ENCODE peak calls at places on chromosomes 13 and 19, in eight cellular contexts. X is heart right ventricle; M is DND-41; C is CD8-positive, alpha-beta T cell; O is SJSA1; F is IMR-90; L is pancreas; S is CD4-positive, CD25-positive, alpha-beta regulatory T cell. T is an unnamed sample.

GRCh38 chr19:39928357-39928725 is 6.1 kb downstream of the FCGBP start:
- DNase-seq in X (no peak), M (no peak), C (no peak), O (no peak), F (no peak), L (no peak), S (no peak), T (no peak)

GRCh38 chr13:100633461-100633860 is 41.1 kb downstream of the TMTC4 start:
- DNase-seq in X (no peak), M (no peak), C (no peak), O (peak; percentile 84), F (peak; percentile 96), L (no peak), S (no peak), T (no peak)

GRCh38 chr13:110102053-110102452 is 204.9 kb downstream of the COL4A1 start:
- DNase-seq in X (no peak), M (no peak), C (no peak), O (no peak), F (no peak), L (no peak), S (no peak), T (no peak)

GRCh38 chr13:102699419-102699961 is 4.6 kb upstream of the METTL21C start:
- DNase-seq in X (no peak), M (no peak), C (no peak), O (no peak), F (no peak), L (no peak), S (no peak), T (no peak)

GRCh38 chr13:32309812-32310706 is 5.1 kb downstream of the ZAR1L start:
- DNase-seq in X (peak; percentile 13), M (peak; percentile 10), C (peak; percentile 17), O (no peak), F (peak; percentile 72), L (peak; percentile 29), S (peak; percentile 69), T (no peak)

GRCh38 chr13:46097015-46097414 is 7.8 kb downstream of the CPB2 start:
- DNase-seq in X (no peak), M (no peak), C (no peak), O (no peak), F (no peak), L (peak; percentile 58), S (no peak), T (no peak)

GRCh38 chr19:47619763-47620162 is 10.8 kb downstream of the BICRA start:
- DNase-seq in X (no peak), M (no peak), C (no peak), O (no peak), F (peak; percentile 73), L (no peak), S (no peak), T (no peak)

GRCh38 chr13:98846521-98846920 is 94.0 kb upstream of the SLC15A1 start:
- DNase-seq in X (no peak), M (no peak), C (no peak), O (peak; percentile 72), F (no peak), L (no peak), S (no peak), T (no peak)

GRCh38 chr19:46218160-46218559 is 11.4 kb upstream of the IGFL1 start:
- DNase-seq in X (no peak), M (peak; percentile 75), C (peak; percentile 10), O (no peak), F (peak; percentile 6), L (no peak), S (peak; percentile 28), T (no peak)

GRCh38 chr19:19538077-19538764 is at the start of gene CILP2:
- DNase-seq in X (no peak), M (no peak), C (peak; percentile 48), O (no peak), F (no peak), L (peak; percentile 43), S (no peak), T (no peak)

GRCh38 chr13:42970824-42971669 is 21.0 kb downstream of the EPSTI1 start:
- DNase-seq in X (no peak), M (peak; percentile 53), C (peak; percentile 38), O (no peak), F (peak; percentile 43), L (no peak), S (peak; percentile 76), T (no peak)

GRCh38 chr13:112729408-112729807 is 39.6 kb downstream of the ATP11A start:
- DNase-seq in X (peak; percentile 74), M (no peak), C (no peak), O (no peak), F (no peak), L (no peak), S (no peak), T (no peak)

GRCh38 chr19:51599084-51599483 is 28.0 kb downstream of the ZNF175 start:
- DNase-seq in X (no peak), M (no peak), C (no peak), O (no peak), F (no peak), L (no peak), S (no peak), T (no peak)
- H3K4me1 ChIP-seq in X (peaks cover 6% of the 10 kb centered on the region), M (peaks cover 5% of the 10 kb centered on the region), C (peaks cover 9% of the 10 kb centered on the region), O (peaks cover 4% of the 10 kb centered on the region), F (no peaks in the 10 kb centered on the region), L (no peaks in the 10 kb centered on the region), S (peaks cover 6% of the 10 kb centered on the region), T (peaks cover 10% of the 10 kb centered on the region)

GRCh38 chr13:51629711-51630575 is 45.7 kb downstream of the WDFY2 start:
- DNase-seq in X (no peak), M (no peak), C (no peak), O (no peak), F (no peak), L (no peak), S (no peak), T (no peak)

GRCh38 chr13:51626749-51627148 is 42.5 kb downstream of the WDFY2 start:
- DNase-seq in X (no peak), M (no peak), C (no peak), O (no peak), F (no peak), L (peak; percentile 81), S (no peak), T (no peak)

GRCh38 chr13:51624695-51625345 is 40.6 kb downstream of the WDFY2 start:
- DNase-seq in X (no peak), M (no peak), C (no peak), O (no peak), F (no peak), L (no peak), S (no peak), T (no peak)

GRCh38 chr13:51625555-51626345 is 41.5 kb downstream of the WDFY2 start:
- DNase-seq in X (no peak), M (no peak), C (no peak), O (no peak), F (no peak), L (peak; percentile 61), S (no peak), T (no peak)

DNA sequence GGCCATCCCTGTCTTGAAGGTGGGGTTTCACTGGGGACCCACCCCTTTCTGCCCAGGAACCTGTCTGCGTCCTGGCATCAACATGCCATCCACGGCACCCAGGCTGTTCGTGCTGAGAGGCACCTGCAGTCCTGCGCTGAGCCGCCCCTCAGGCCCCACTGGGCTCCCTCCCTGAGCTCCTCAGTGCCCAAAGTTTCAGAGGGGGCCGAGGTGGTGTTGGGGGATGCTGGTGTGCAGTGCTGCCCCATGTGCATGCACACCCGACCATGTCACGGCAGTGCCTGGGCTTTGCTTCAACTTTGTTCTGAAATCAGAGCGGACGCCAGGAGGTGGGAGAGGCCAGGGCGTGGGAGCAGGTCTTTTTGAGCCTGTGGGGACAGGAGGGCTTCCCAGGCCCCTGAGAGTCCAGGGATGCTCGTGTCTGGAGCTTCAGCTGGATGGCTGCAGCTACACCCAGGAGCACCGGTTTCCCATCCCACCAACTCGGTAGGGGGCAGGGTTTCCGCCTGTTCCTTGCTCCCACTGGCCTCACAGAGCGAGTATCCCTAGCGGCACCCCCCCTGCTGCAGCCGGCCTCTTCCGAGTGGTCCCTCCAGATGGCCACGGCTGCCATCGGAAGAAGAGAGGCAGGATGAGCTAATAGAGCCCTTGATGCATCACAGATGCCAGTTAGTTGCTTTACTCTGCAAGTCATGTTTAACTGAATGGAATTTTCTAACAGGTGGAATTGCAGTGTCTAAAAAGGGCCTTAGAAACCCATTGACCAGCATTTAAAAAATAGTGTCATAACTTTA is 44.0 kb downstream of the WDFY2 start:
- DNase-seq in X (no peak), M (no peak), C (no peak), O (no peak), F (no peak), L (no peak), S (no peak), T (no peak)
- H3K4me1 ChIP-seq in X (peaks cover 35% of the 10 kb centered on the region), M (peaks cover 13% of the 10 kb centered on the region), C (peaks cover 9% of the 10 kb centered on the region), O (peaks cover 57% of the 10 kb centered on the region), F (peaks cover 15% of the 10 kb centered on the region), L (peaks cover 16% of the 10 kb centered on the region), S (peaks cover under 1% of the 10 kb centered on the region), T (peaks cover 51% of the 10 kb centered on the region)

DNA sequence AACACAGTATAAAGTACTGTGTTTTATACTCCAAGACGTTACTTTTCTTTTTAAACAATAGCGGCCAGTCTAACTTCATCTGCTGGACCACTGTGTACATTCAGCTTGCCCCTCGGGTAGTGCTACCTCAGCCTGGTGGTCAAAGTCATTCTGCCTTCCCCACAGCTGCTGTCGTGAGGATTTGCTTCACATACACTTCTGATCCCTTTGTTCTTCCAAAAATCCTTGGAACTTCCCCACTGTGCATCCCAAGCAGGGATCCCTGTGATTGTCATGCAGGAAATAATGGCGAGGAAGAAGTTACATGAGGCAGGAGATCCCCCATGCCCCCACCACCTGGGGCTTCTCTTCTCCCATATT is 234.9 kb upstream of the STARD13 start:
- DNase-seq in X (no peak), M (no peak), C (no peak), O (no peak), F (no peak), L (no peak), S (no peak), T (no peak)
- H3K4me1 ChIP-seq in X (peaks cover 1% of the 10 kb centered on the region), M (no peaks in the 10 kb centered on the region), C (no peaks in the 10 kb centered on the region), O (peaks cover 10% of the 10 kb centered on the region), F (peaks cover 22% of the 10 kb centered on the region), L (peaks cover 11% of the 10 kb centered on the region), S (no peaks in the 10 kb centered on the region), T (no peaks in the 10 kb centered on the region)

GRCh38 chr19:5966215-5966614 is 11.7 kb downstream of the RANBP3 start:
- DNase-seq in X (no peak), M (no peak), C (no peak), O (no peak), F (peak; percentile 89), L (no peak), S (no peak), T (no peak)

GRCh38 chr19:5966941-5967340 is 11.0 kb downstream of the RANBP3 start:
- DNase-seq in X (no peak), M (no peak), C (no peak), O (no peak), F (no peak), L (no peak), S (no peak), T (no peak)

GRCh38 chr19:5968431-5969373 is 9.2 kb downstream of the RANBP3 start:
- DNase-seq in X (no peak), M (no peak), C (no peak), O (no peak), F (no peak), L (peak; percentile 82), S (no peak), T (peak; percentile 74)

GRCh38 chr19:5967994-5968430 is 9.9 kb downstream of the RANBP3 start:
- DNase-seq in X (peak; percentile 74), M (peak; percentile 67), C (peak; percentile 68), O (peak; percentile 73), F (peak; percentile 88), L (peak; percentile 70), S (peak; percentile 71), T (peak; percentile 77)

DNA sequence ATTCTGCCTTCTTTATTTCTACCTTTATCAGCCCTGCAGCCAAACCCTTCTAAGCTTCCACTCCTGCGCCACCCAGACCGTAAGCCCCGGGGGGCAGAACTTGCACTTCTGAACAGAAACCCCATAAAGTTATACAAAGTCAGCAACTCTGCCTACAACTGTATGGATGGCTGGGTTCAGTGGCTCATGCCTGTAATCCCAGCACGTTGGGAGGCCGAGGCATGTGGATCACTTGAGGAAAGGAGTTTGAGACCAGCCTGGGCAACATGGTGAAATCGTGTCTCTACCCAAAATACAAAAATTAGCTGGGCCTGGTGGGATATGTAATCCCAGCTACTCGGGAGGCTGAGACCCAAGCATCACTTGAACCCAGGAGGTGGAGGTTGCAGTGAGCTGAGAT is 10.4 kb downstream of the RANBP3 start:
- DNase-seq in X (no peak), M (no peak), C (no peak), O (no peak), F (no peak), L (no peak), S (no peak), T (no peak)
- H3K4me1 ChIP-seq in X (peaks cover 75% of the 10 kb centered on the region), M (peaks cover 56% of the 10 kb centered on the region), C (peaks cover 92% of the 10 kb centered on the region), O (peaks cover 10% of the 10 kb centered on the region), F (peaks cover 44% of the 10 kb centered on the region), L (peaks cover 61% of the 10 kb centered on the region), S (peaks cover 82% of the 10 kb centered on the region), T (peaks cover 83% of the 10 kb centered on the region)